ENCODE peak calls at places on chromosomes 3 and 15, in four cellular contexts. One of them, this sample, is unnamed.

GRCh38 chr3:23734481-23734880 is 71.3 kb upstream of the UBE2E1 start:
- DNase-seq in K562: no peak
- DNase-seq in HCT116: no peak
- DNase-seq in HepG2: no peak
- DNase-seq in this sample: no peak

GRCh38 chr3:47370887-47371697 is 9.7 kb upstream of the PTPN23 start:
- DNase-seq in K562: peak
- DNase-seq in HCT116: no peak
- DNase-seq in HepG2: no peak
- DNase-seq in this sample: no peak

GRCh38 chr15:59249816-59250215 is 43.2 kb downstream of the LDHAL6B start:
- DNase-seq in K562: no peak
- DNase-seq in HCT116: no peak
- DNase-seq in HepG2: no peak
- DNase-seq in this sample: no peak

GRCh38 chr3:61061092-61061723 is 190.0 kb downstream of the FHIT start:
- DNase-seq in K562: no peak
- DNase-seq in HCT116: no peak
- DNase-seq in HepG2: peak
- DNase-seq in this sample: no peak

GRCh38 chr3:142946861-142947260 is 16.6 kb downstream of the PAQR9 start:
- DNase-seq in K562: no peak
- DNase-seq in HCT116: no peak
- DNase-seq in HepG2: no peak
- DNase-seq in this sample: no peak

GRCh38 chr15:80979538-80980200 is 9.9 kb downstream of the MESD start:
- DNase-seq in K562: no peak
- DNase-seq in HCT116: no peak
- DNase-seq in HepG2: no peak
- DNase-seq in this sample: no peak

GRCh38 chr3:31277582-31277981 is 255.1 kb upstream of the STT3B start:
- DNase-seq in K562: no peak
- DNase-seq in HCT116: no peak
- DNase-seq in HepG2: no peak
- DNase-seq in this sample: no peak

GRCh38 chr3:118089563-118089962 is 945.1 kb downstream of the IGSF11 start:
- DNase-seq in K562: no peak
- DNase-seq in HCT116: no peak
- DNase-seq in HepG2: no peak
- DNase-seq in this sample: no peak

GRCh38 chr3:98556164-98557130 is 24.7 kb downstream of the GPR15 start:
- DNase-seq in K562: no peak
- DNase-seq in HCT116: peak
- DNase-seq in HepG2: no peak
- DNase-seq in this sample: no peak

GRCh38 chr3:144820726-144821125 is 849.1 kb downstream of the DIPK2A start:
- DNase-seq in K562: no peak
- DNase-seq in HCT116: no peak
- DNase-seq in HepG2: no peak
- DNase-seq in this sample: no peak

GRCh38 chr3:144816366-144816765 is 844.7 kb downstream of the DIPK2A start:
- DNase-seq in K562: no peak
- DNase-seq in HCT116: no peak
- DNase-seq in HepG2: no peak
- DNase-seq in this sample: no peak

GRCh38 chr3:144821583-144821982 is 850.0 kb downstream of the DIPK2A start:
- DNase-seq in K562: no peak
- DNase-seq in HCT116: no peak
- DNase-seq in HepG2: no peak
- DNase-seq in this sample: no peak

GRCh38 chr3:144818973-144819372 is 847.4 kb downstream of the DIPK2A start:
- DNase-seq in K562: no peak
- DNase-seq in HCT116: no peak
- DNase-seq in HepG2: no peak
- DNase-seq in this sample: no peak
- TF ChIP-seq TCF7L2 in K562: no peak
- TF ChIP-seq TCF7L2 in HCT116: no peak
- TF ChIP-seq TCF7L2 in HepG2: no peak
- TF ChIP-seq TCF7L2 in this sample: no peak

DNA sequence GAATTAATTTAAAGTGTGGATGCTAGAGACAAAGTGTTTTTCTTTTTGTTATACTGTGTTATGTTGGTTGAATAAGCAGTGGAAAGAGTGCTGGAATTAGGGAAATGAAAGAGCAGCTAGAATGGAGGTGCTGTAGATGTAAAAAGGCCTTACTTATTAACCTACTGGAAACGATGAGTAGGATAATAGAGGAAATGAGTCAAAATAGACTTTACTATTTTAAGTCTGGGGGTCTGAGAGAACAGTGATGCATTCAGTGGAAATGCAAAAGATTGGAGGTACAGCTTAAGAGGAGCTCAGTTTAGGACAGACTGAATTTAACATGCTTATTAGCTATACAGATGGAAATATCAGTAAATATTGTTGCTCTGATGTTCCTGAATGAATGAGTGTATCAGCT is 674.0 kb downstream of the OTOL1 start:
- DNase-seq in K562: no peak
- DNase-seq in HCT116: no peak
- DNase-seq in HepG2: no peak
- DNase-seq in this sample: no peak
- TF ChIP-seq TCF7L2 in K562: no peak
- TF ChIP-seq TCF7L2 in HCT116: no peak
- TF ChIP-seq TCF7L2 in HepG2: no peak
- TF ChIP-seq TCF7L2 in this sample: no peak

DNA sequence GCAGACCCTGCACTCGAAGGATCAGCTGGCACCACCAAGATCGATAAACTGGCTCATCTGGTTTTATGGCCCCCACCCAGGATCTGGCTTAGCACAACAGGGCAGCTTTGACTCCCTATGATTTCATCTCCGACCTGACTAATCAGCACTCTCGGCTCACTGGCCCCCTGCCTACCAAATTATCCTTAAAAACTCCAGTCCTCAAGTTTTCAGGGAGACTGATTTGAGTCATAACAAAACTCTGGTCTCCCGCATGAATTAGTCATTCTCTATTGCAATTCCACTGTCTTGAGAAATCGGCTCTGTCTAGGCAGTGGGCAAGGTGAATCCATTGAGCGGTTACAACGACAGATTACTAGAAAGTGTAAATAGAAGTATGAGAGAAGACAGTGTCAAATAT is 521.9 kb upstream of the RGMA start:
- DNase-seq in K562: no peak
- DNase-seq in HCT116: no peak
- DNase-seq in HepG2: no peak
- DNase-seq in this sample: no peak
- TF ChIP-seq TCF7L2 in K562: no peak
- TF ChIP-seq TCF7L2 in HCT116: no peak
- TF ChIP-seq TCF7L2 in HepG2: no peak
- TF ChIP-seq TCF7L2 in this sample: no peak

DNA sequence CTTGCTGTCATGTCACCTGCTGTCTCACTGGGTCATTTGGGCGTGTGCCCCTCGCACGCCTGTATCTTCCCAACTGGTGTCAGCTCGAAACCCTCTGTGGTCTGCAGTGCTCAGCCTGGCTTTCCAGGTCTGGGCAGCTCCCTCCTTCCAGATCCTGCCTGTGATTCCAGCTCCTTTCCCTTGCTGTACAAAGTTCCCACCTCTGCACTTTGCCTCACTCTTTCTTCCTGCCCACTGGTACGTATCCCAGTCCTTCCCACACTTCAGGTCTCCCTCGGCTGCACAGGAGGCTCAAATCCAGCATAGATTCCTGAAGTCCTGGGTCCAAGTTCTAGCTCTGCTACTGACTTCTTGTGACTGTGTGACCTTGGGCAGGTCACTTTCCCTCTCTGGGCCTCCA is 2.1 kb upstream of the PAQR5 start:
- DNase-seq in K562: no peak
- DNase-seq in HCT116: no peak
- DNase-seq in HepG2: no peak
- DNase-seq in this sample: no peak
- TF ChIP-seq TCF7L2 in K562: no peak
- TF ChIP-seq TCF7L2 in HCT116: no peak
- TF ChIP-seq TCF7L2 in HepG2: no peak
- TF ChIP-seq TCF7L2 in this sample: no peak

DNA sequence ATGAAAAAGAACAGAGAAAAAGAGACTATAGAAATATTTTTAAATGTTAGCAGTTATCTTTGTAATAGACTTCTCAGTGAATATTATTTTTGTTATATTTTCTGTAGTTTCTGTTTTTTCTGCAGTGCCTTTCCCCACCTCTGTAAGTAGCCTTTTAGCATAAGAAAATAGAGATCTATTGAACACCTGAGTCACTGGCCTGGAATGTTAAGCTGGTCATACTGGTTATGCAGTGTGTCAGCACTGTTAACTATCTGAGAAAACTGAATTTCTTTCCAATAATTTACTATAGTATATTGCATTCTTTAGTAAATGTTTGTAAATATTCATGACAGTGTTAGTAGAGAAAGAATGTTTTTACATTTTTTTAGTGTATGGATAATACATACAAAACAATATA is 79.8 kb downstream of the NECTIN3 start:
- DNase-seq in K562: no peak
- DNase-seq in HCT116: peak
- DNase-seq in HepG2: peak
- DNase-seq in this sample: no peak
- TF ChIP-seq TCF7L2 in K562: no peak
- TF ChIP-seq TCF7L2 in HCT116: no peak
- TF ChIP-seq TCF7L2 in HepG2: no peak
- TF ChIP-seq TCF7L2 in this sample: no peak

GRCh38 chr15:74519311-74519710 is 21.7 kb upstream of the ARID3B start:
- DNase-seq in K562: no peak
- DNase-seq in HCT116: no peak
- DNase-seq in HepG2: no peak
- DNase-seq in this sample: no peak
- TF ChIP-seq TCF7L2 in K562: no peak
- TF ChIP-seq TCF7L2 in HCT116: no peak
- TF ChIP-seq TCF7L2 in HepG2: no peak
- TF ChIP-seq TCF7L2 in this sample: no peak

This sample was measured in Panc1.